ENCODE peak calls at places on chromosome 14, in eight cellular contexts. O is aorta, D is body of pancreas, Q is GM23248, Y is tibial nerve, F is IMR-90, B is fibroblast of lung, C is mammary epithelial cell. W is an unnamed sample.
A peak's percentile ranks its signal among the peaks of the same experiment; 100 is the strongest.

GRCh38 chr14:75310295-75311059 is 31.8 kb downstream of the FOS start:
- DNase-seq in O (peak; percentile 96), D (peak; percentile 88), Q (peak; percentile 84), Y (peak; percentile 69), F (peak; percentile 86), B (peak; percentile 95), C (peak; percentile 46), W (peak; percentile 81)

GRCh38 chr14:96630281-96630680 is 128.1 kb downstream of the PAPOLA start:
- DNase-seq in O (peak; percentile 31), D (no peak), Q (no peak), Y (no peak), F (no peak), B (no peak), C (no peak), W (no peak)

GRCh38 chr14:73524493-73524892 is 12.4 kb upstream of the ACOT1 start:
- DNase-seq in O (no peak), D (no peak), Q (no peak), Y (no peak), F (no peak), B (no peak), C (no peak), W (no peak)

GRCh38 chr14:89578048-89578619 is 161.1 kb upstream of the FOXN3 start:
- DNase-seq in O (no peak), D (no peak), Q (peak; percentile 45), Y (no peak), F (peak; percentile 71), B (peak; percentile 48), C (no peak), W (no peak)

GRCh38 chr14:76930549-76930948 is 98.0 kb downstream of the IRF2BPL start:
- DNase-seq in O (no peak), D (no peak), Q (no peak), Y (no peak), F (no peak), B (no peak), C (no peak), W (no peak)

GRCh38 chr14:61927521-61927920 is 165.3 kb downstream of the SNAPC1 start:
- DNase-seq in O (no peak), D (no peak), Q (peak; percentile 83), Y (no peak), F (peak; percentile 81), B (peak; percentile 31), C (peak; percentile 70), W (no peak)

GRCh38 chr14:60594077-60594476 is 55.2 kb downstream of the SIX1 start:
- DNase-seq in O (no peak), D (peak; percentile 61), Q (no peak), Y (no peak), F (no peak), B (no peak), C (no peak), W (no peak)

GRCh38 chr14:77151245-77151644 is 9.7 kb upstream of the ZDHHC22 start:
- DNase-seq in O (no peak), D (no peak), Q (peak; percentile 39), Y (no peak), F (no peak), B (no peak), C (no peak), W (peak; percentile 70)

GRCh38 chr14:33747749-33748148 is 203.1 kb downstream of the EGLN3 start:
- DNase-seq in O (no peak), D (no peak), Q (no peak), Y (no peak), F (no peak), B (no peak), C (no peak), W (no peak)

GRCh38 chr14:69005432-69006148 is 26.5 kb upstream of the ACTN1 start:
- DNase-seq in O (peak; percentile 94), D (peak; percentile 42), Q (peak; percentile 97), Y (peak; percentile 59), F (peak; percentile 94), B (peak; percentile 77), C (peak; percentile 88), W (no peak)

GRCh38 chr14:47277703-47278102 is 397.7 kb downstream of the MDGA2 start:
- DNase-seq in O (no peak), D (no peak), Q (no peak), Y (no peak), F (no peak), B (no peak), C (no peak), W (no peak)

GRCh38 chr14:99604766-99605298 is 825 bp upstream of the CCDC85C start:
- DNase-seq in O (no peak), D (peak; percentile 47), Q (peak; percentile 77), Y (no peak), F (peak; percentile 33), B (no peak), C (peak; percentile 40), W (peak; percentile 74)

GRCh38 chr14:99603965-99604765 is at the start of gene CCDC85C:
- DNase-seq in O (peak; percentile 96), D (peak; percentile 96), Q (peak; percentile 98), Y (peak; percentile 75), F (peak; percentile 94), B (peak; percentile 94), C (peak; percentile 95), W (peak; percentile 93)

GRCh38 chr14:99602054-99602787 is 1.8 kb downstream of the CCDC85C start:
- DNase-seq in O (no peak), D (peak; percentile 60), Q (peak; percentile 45), Y (no peak), F (peak; percentile 37), B (no peak), C (no peak), W (peak; percentile 18)

GRCh38 chr14:99602788-99603415 is 1.1 kb downstream of the CCDC85C start:
- DNase-seq in O (no peak), D (no peak), Q (no peak), Y (no peak), F (no peak), B (no peak), C (no peak), W (peak; percentile 36)

DNA sequence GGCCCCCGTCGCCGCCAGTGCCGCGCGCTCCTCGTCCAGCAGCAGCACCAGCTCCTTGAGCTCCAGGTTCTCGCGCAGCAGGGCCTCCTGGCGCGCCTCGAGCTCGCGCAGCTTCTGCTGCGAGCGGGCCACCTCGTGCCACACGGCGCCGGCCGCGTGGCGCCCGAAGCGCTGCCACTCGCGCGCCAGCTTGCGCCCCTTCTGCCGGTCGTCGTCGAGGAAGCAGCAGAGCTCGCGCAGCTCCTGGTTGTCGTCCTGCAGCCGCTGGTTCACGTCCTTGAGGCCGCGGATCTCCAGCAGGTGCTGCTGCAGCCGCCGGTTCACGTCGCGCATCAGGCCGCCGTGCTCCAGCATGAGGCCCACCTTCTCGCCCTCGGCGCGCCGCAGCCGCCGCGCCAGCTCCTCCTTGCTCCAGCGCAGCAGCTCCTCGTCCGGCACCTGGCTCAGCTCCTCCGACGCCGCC is 505 bp downstream of the CCDC85C start:
- DNase-seq in O (no peak), D (peak; percentile 61), Q (peak; percentile 62), Y (no peak), F (peak; percentile 49), B (no peak), C (peak; percentile 62), W (peak; percentile 50)
- H3K4me1 ChIP-seq in O (no peaks in the 10 kb centered on the region), D (peaks cover 61% of the 10 kb centered on the region), Q (peaks cover 12% of the 10 kb centered on the region), Y (peaks cover 34% of the 10 kb centered on the region), F (peaks cover 16% of the 10 kb centered on the region), B (peaks cover 3% of the 10 kb centered on the region), C (peaks cover 36% of the 10 kb centered on the region), W (peaks cover 31% of the 10 kb centered on the region)

GRCh38 chr14:23121401-23121800 is 2.3 kb upstream of the CEBPE start:
- DNase-seq in O (no peak), D (peak; percentile 57), Q (peak; percentile 83), Y (no peak), F (peak; percentile 57), B (peak; percentile 54), C (no peak), W (no peak)

GRCh38 chr14:23119362-23120327 is 590 bp upstream of the CEBPE start:
- DNase-seq in O (peak; percentile 67), D (no peak), Q (no peak), Y (no peak), F (no peak), B (no peak), C (no peak), W (no peak)

GRCh38 chr14:23120405-23121251 is 1.6 kb upstream of the CEBPE start:
- DNase-seq in O (peak; percentile 95), D (peak; percentile 94), Q (peak; percentile 93), Y (peak; percentile 90), F (peak; percentile 82), B (peak; percentile 85), C (peak; percentile 63), W (peak; percentile 93)

GRCh38 chr14:23117371-23118020 is 1.6 kb downstream of the CEBPE start:
- DNase-seq in O (peak; percentile 70), D (no peak), Q (no peak), Y (no peak), F (no peak), B (no peak), C (no peak), W (no peak)

GRCh38 chr14:23118506-23119361 is at the start of gene CEBPE:
- DNase-seq in O (peak; percentile 75), D (no peak), Q (no peak), Y (no peak), F (no peak), B (no peak), C (no peak), W (no peak)
- H3K4me3 ChIP-seq in O (no peak within 1 kb of the TSS), D (no peak within 1 kb of the TSS), Q (no peak within 1 kb of the TSS), Y (no peak within 1 kb of the TSS), F (no peak within 1 kb of the TSS), B (no peak within 1 kb of the TSS), C (no peak within 1 kb of the TSS), W (no peak within 1 kb of the TSS)

GRCh38 chr14:22546722-22547071 is 42.3 kb downstream of the DAD1 start:
- DNase-seq in O (no peak), D (no peak), Q (no peak), Y (no peak), F (no peak), B (no peak), C (no peak), W (no peak)
- H3K9me3 ChIP-seq in O (no peaks in the 10 kb centered on the region), D (no peaks in the 10 kb centered on the region), Q (no peaks in the 10 kb centered on the region), Y (no peaks in the 10 kb centered on the region), F (no peaks in the 10 kb centered on the region), B (no peaks in the 10 kb centered on the region), C (no peaks in the 10 kb centered on the region), W (no peaks in the 10 kb centered on the region)

GRCh38 chr14:105069887-105070759 is 4.9 kb upstream of the GPR132 start:
- DNase-seq in O (peak; percentile 73), D (no peak), Q (peak; percentile 45), Y (peak; percentile 47), F (peak; percentile 33), B (peak; percentile 62), C (no peak), W (no peak)

GRCh38 chr14:105071942-105072341 is 6.7 kb upstream of the GPR132 start:
- DNase-seq in O (peak; percentile 70), D (no peak), Q (no peak), Y (no peak), F (no peak), B (no peak), C (no peak), W (no peak)

GRCh38 chr14:105069554-105069886 is 4.3 kb upstream of the GPR132 start:
- DNase-seq in O (peak; percentile 71), D (no peak), Q (no peak), Y (no peak), F (no peak), B (no peak), C (no peak), W (no peak)

GRCh38 chr14:105071326-105071725 is 6.1 kb upstream of the GPR132 start:
- DNase-seq in O (no peak), D (no peak), Q (no peak), Y (no peak), F (no peak), B (no peak), C (no peak), W (no peak)

DNA sequence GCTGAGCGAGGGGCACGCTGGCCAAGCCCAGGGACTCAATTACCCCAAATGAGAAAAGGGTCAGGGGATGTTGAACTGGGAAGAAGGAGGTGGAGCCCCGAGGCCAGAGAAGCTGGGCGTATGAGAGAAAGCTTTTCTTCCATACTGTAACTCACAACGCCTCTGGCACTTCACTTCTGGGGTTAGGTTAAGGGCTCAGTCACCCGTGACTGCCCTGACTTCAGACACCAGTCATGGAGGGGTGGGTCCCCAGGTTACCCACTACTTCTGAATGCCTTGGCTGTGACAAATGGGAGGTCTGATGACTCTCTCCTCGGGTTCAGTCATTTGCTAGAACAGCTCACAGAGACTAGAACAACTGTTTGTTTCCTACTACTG is 5.5 kb upstream of the GPR132 start:
- DNase-seq in O (no peak), D (no peak), Q (peak; percentile 59), Y (no peak), F (no peak), B (no peak), C (no peak), W (no peak)
- H3K4me1 ChIP-seq in O (no peaks in the 10 kb centered on the region), D (peaks cover 4% of the 10 kb centered on the region), Q (peaks cover 14% of the 10 kb centered on the region), Y (peaks cover 16% of the 10 kb centered on the region), F (peaks cover 7% of the 10 kb centered on the region), B (peaks cover 9% of the 10 kb centered on the region), C (peaks cover 20% of the 10 kb centered on the region), W (no peaks in the 10 kb centered on the region)

W was measured in HAP-1.